ENCODE peak calls at places on chromosomes 6 and 20, in five cellular contexts. One of them, this sample, is unnamed. For H3K27me3 and H3K9me3, the result is how much of the 10 kb centered on the place peaks cover.

GRCh38 chr6:6497976-6498375 is 90.5 kb upstream of the LY86 start:
- DNase-seq in heart left ventricle: no peak
- DNase-seq in MM.1S: no peak
- DNase-seq in ovary: no peak
- DNase-seq in AG04450: no peak
- DNase-seq in this sample: no peak

GRCh38 chr6:26223213-26223612 is 136.0 kb downstream of the HFE start:
- DNase-seq in heart left ventricle: no peak
- DNase-seq in AG04450: no peak
- DNase-seq in MM.1S: peak
- DNase-seq in ovary: no peak
- DNase-seq in this sample: no peak

GRCh38 chr20:36120991-36121390 is 33.5 kb upstream of the EPB41L1 start:
- DNase-seq in ovary: no peak
- DNase-seq in AG04450: no peak
- DNase-seq in MM.1S: no peak
- DNase-seq in heart left ventricle: no peak
- DNase-seq in this sample: no peak

GRCh38 chr20:62498874-62499273 is 23.1 kb upstream of the GATA5 start:
- DNase-seq in AG04450: no peak
- DNase-seq in MM.1S: no peak
- DNase-seq in ovary: no peak
- DNase-seq in heart left ventricle: no peak
- DNase-seq in this sample: no peak

GRCh38 chr6:163780993-163781392 is 366.5 kb downstream of the QKI start:
- DNase-seq in ovary: no peak
- DNase-seq in heart left ventricle: peak
- DNase-seq in MM.1S: no peak
- DNase-seq in AG04450: no peak
- DNase-seq in this sample: no peak

GRCh38 chr6:46610862-46611553 is 41.6 kb downstream of the CYP39A1 start:
- DNase-seq in ovary: no peak
- DNase-seq in heart left ventricle: no peak
- DNase-seq in AG04450: no peak
- DNase-seq in MM.1S: no peak
- DNase-seq in this sample: no peak

GRCh38 chr20:62350098-62350628 is 16.9 kb downstream of the LAMA5 start:
- DNase-seq in ovary: no peak
- DNase-seq in heart left ventricle: peak
- DNase-seq in AG04450: no peak
- DNase-seq in MM.1S: no peak
- DNase-seq in this sample: no peak

GRCh38 chr6:79737172-79737571 is 106.0 kb downstream of the SH3BGRL2 start:
- DNase-seq in ovary: no peak
- DNase-seq in heart left ventricle: no peak
- DNase-seq in MM.1S: no peak
- DNase-seq in AG04450: no peak
- DNase-seq in this sample: no peak

GRCh38 chr20:4853004-4853403 is 131.3 kb downstream of the PRND start:
- DNase-seq in ovary: no peak
- DNase-seq in heart left ventricle: no peak
- DNase-seq in AG04450: no peak
- DNase-seq in MM.1S: no peak
- DNase-seq in this sample: no peak

GRCh38 chr6:133290926-133291325 is 49.8 kb downstream of the EYA4 start:
- DNase-seq in AG04450: no peak
- DNase-seq in heart left ventricle: no peak
- DNase-seq in ovary: no peak
- DNase-seq in MM.1S: no peak
- DNase-seq in this sample: no peak

GRCh38 chr20:13613917-13614316 is 24.8 kb downstream of the TASP1 start:
- DNase-seq in MM.1S: no peak
- DNase-seq in AG04450: no peak
- DNase-seq in heart left ventricle: no peak
- DNase-seq in ovary: no peak
- DNase-seq in this sample: no peak

GRCh38 chr6:622462-622861 is 34.4 kb downstream of the HUS1B start:
- DNase-seq in heart left ventricle: no peak
- DNase-seq in ovary: no peak
- DNase-seq in MM.1S: no peak
- DNase-seq in AG04450: no peak
- DNase-seq in this sample: no peak

GRCh38 chr6:2739335-2739734 is 11.4 kb downstream of the MYLK4 start:
- DNase-seq in ovary: no peak
- DNase-seq in MM.1S: no peak
- DNase-seq in heart left ventricle: no peak
- DNase-seq in AG04450: peak
- DNase-seq in this sample: no peak

GRCh38 chr6:166005401-166005845 is 162.2 kb downstream of the TBXT start:
- DNase-seq in heart left ventricle: peak
- DNase-seq in AG04450: no peak
- DNase-seq in ovary: peak
- DNase-seq in MM.1S: no peak
- DNase-seq in this sample: no peak

DNA sequence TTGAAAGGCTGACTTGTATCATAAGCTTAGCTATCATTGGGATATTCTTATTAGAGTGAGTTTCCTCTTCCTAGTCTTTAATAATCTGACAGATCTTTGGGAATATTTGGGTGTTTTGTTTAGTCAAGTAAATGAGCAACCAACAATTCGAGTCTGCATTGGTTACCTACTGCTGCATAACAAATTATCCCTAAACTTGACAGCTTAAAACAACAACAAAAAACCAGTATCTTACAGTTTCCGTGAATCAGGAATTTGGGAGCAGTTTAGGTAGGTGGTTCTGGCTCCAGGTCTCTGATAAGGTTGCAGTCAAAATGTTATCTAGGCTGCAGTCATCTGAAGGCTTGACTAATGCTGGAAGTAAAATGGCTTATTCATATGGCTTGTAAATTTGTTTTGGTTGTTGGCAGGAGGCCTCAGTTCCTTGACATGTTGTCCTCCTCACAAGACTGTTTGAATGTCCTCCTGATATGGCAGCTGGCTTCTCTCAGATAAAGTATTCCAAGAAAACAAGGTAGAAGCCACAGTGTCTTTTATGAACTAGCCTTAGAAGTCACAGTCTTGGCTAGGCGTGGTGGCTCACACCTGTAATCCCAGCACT is 7.2 kb downstream of the GTF3C6 start:
- DNase-seq in ovary: no peak
- DNase-seq in heart left ventricle: no peak
- DNase-seq in MM.1S: no peak
- DNase-seq in AG04450: no peak
- DNase-seq in this sample: no peak
- H3K27me3 ChIP-seq in ovary: under half
- H3K27me3 ChIP-seq in heart left ventricle: under half
- H3K27me3 ChIP-seq in MM.1S: under half
- H3K27me3 ChIP-seq in AG04450: under half
- H3K27me3 ChIP-seq in this sample: under half

DNA sequence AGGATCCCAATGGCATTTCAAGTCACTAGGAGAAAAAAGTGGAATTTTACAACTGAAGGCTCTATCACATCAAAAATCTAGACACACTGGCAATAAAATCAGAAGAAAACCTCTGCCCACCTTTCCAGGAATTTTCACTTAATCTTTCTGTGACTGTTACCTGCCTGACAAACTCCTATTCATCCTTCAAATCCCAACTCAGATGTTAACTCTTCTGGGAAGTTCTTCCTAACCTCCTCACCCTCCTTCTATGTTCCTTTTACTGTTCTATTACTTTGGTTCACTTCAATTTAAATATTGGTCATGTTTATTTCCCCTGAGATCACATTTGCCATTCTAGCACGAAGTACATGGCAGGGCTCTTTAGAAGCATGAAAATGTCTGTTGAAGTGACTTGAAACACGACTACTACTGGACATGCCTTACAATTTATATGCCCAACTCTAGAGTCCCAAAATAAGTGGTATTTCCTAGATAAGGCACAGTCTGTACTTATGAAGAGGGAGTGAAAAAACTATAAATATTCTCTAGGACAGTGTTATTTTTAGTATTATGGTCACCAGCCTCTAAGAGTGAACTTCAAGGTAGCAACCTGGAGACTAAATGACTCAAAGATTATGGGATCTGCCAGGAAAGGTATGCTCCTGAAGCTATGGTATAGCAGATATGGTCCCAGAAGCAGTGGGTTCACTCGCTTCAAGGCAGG is 17.1 kb downstream of the CHD6 start:
- DNase-seq in AG04450: no peak
- DNase-seq in heart left ventricle: no peak
- DNase-seq in MM.1S: no peak
- DNase-seq in ovary: no peak
- DNase-seq in this sample: no peak
- H3K9me3 ChIP-seq in AG04450: under half
- H3K9me3 ChIP-seq in heart left ventricle: under half
- H3K9me3 ChIP-seq in MM.1S: under half
- H3K9me3 ChIP-seq in ovary: under half
- H3K9me3 ChIP-seq in this sample: under half

DNA sequence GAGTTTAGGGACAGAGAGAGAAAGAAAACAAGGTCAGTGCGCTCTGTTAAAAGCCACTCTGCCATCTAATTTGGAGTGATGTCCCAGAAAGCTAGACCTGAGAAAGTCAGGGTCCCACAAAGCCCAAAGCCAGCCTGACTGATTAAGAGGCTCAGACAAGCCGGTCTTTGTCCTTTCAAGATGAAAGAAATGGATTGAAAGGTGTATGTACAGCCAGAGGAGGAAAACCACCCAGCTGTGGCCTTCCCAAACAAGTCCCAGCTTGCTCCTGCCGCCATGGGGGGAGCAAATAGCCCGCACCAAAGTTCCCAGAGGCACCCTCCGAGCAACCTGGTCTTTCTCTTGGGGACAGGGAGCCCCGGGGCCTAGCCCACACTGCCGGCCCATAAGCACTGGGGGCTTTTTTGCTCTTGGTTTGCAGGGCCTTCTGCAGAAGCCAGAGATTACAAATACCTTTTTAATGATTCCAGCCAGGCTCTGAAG is 3.3 kb downstream of the BMP7 start:
- DNase-seq in AG04450: no peak
- DNase-seq in heart left ventricle: no peak
- DNase-seq in ovary: no peak
- DNase-seq in MM.1S: no peak
- DNase-seq in this sample: no peak
- H3K27me3 ChIP-seq in AG04450: half or more
- H3K27me3 ChIP-seq in heart left ventricle: under half
- H3K27me3 ChIP-seq in ovary: under half
- H3K27me3 ChIP-seq in MM.1S: half or more
- H3K27me3 ChIP-seq in this sample: under half

DNA sequence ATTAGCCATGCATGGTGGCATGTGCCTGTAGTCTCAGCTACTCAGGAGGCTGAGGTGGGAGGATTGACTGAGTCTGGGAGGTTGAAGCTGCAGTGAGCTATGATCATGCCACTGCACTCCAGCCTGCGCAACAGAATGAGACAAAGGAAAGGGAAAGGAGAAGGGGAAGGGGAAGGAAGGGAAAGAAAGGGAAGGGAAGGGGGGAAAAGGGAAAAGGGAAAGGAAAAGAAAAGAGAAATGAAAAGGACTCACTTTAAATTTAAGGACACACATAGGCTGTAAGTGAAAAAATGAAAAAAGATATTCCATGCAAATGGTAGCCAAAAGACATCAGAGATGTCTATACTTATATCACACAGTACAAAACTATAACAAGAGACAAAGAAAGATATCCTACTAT is 74.2 kb downstream of the COL21A1 start:
- DNase-seq in MM.1S: no peak
- DNase-seq in ovary: no peak
- DNase-seq in AG04450: no peak
- DNase-seq in heart left ventricle: no peak
- DNase-seq in this sample: no peak
- H3K9me3 ChIP-seq in MM.1S: under half
- H3K9me3 ChIP-seq in ovary: under half
- H3K9me3 ChIP-seq in AG04450: under half
- H3K9me3 ChIP-seq in heart left ventricle: under half
- H3K9me3 ChIP-seq in this sample: under half

DNA sequence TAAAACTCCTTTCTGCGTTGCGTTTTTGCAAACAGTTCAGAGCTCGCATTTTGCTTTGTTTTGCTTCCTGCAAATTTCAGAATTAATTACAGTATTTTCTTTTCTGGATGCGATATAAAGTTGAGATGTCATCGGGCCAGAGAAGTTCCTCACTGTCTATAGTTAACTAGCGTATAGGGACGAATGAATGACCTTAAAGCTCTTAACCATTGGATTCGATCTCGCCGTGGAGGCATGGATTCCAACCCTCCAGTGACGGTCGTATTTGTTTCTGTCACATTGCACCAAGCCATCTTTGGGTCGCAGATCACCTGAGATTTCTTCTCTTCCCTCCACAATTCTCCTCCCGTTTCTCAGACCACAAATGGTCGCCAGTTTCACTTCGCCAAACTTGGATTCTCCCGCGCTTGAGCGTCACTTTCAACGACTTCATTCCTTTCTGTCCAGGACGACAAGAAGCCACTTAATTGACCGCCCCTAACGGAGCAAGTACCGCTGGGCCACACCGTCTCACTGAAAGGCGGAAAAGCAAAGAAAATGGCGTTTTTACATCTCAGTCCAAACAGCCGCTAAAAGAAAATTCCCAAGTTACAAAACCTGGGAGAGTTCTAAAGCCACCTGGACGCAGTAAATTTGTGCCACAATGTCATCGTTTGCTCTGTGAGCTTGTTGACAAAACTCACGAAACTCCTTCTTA is 85.3 kb upstream of the ZNF184 start:
- DNase-seq in MM.1S: no peak
- DNase-seq in ovary: no peak
- DNase-seq in AG04450: no peak
- DNase-seq in heart left ventricle: no peak
- DNase-seq in this sample: no peak
- H3K27me3 ChIP-seq in MM.1S: under half
- H3K27me3 ChIP-seq in ovary: under half
- H3K27me3 ChIP-seq in AG04450: under half
- H3K27me3 ChIP-seq in heart left ventricle: under half
- H3K27me3 ChIP-seq in this sample: under half

GRCh38 chr6:30283761-30284160 is 43.0 kb upstream of the TRIM39 start:
- DNase-seq in AG04450: no peak
- DNase-seq in heart left ventricle: no peak
- DNase-seq in MM.1S: no peak
- DNase-seq in ovary: no peak
- DNase-seq in this sample: no peak

GRCh38 chr6:30287139-30287538 is 39.6 kb upstream of the TRIM39 start:
- DNase-seq in heart left ventricle: no peak
- DNase-seq in AG04450: no peak
- DNase-seq in ovary: no peak
- DNase-seq in MM.1S: no peak
- DNase-seq in this sample: no peak

DNA sequence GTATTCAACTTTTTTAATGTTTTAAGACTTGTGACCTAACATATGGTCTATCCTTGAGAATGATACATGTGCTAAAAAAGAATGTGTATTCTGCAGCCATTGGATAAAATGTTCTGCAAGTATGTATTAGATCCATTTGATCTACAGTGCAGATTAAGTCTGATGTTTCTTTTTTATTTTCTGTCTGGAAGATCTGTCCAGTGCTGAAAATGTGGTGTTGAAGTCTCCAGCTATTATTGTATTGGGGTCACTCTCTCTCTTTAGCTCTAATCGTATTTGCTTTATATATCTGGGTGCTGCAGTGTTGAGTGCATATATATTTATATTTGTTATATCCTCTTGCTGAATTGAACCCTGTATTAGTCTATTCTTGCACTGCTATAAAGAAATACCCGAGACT is 44.2 kb upstream of the TRIM39 start:
- DNase-seq in heart left ventricle: no peak
- DNase-seq in ovary: no peak
- DNase-seq in AG04450: no peak
- DNase-seq in MM.1S: no peak
- DNase-seq in this sample: no peak
- H3K9me3 ChIP-seq in heart left ventricle: half or more
- H3K9me3 ChIP-seq in ovary: under half
- H3K9me3 ChIP-seq in AG04450: under half
- H3K9me3 ChIP-seq in MM.1S: under half
- H3K9me3 ChIP-seq in this sample: under half

GRCh38 chr6:40410792-40411191 is 176.4 kb downstream of the LRFN2 start:
- DNase-seq in ovary: no peak
- DNase-seq in MM.1S: no peak
- DNase-seq in AG04450: no peak
- DNase-seq in heart left ventricle: no peak
- DNase-seq in this sample: no peak
- H3K27me3 ChIP-seq in ovary: under half
- H3K27me3 ChIP-seq in MM.1S: under half
- H3K27me3 ChIP-seq in AG04450: under half
- H3K27me3 ChIP-seq in heart left ventricle: under half
- H3K27me3 ChIP-seq in this sample: under half

This sample was measured in CD4-positive, alpha-beta memory T cell.